ENCODE peak calls at places on chromosomes 12 and 14, in six cellular contexts. X is HepG2, E is GM12891, Z is H1, P is K562, U is GM12878. V is an unnamed sample.

GRCh38 chr12:13254311-13254710 is 57.8 kb downstream of the EMP1 start:
- DNase-seq in X (no peak), E (no peak), Z (no peak), P (no peak), U (no peak), V (no peak)

GRCh38 chr14:44620106-44621019 is 113.3 kb upstream of the FSCB start:
- DNase-seq in X (no peak), E (no peak), Z (no peak), P (no peak), U (no peak), V (no peak)

GRCh38 chr12:67747869-67748760 is 99.6 kb downstream of the DYRK2 start:
- DNase-seq in X (peak; percentile 87), E (no peak), Z (no peak), P (no peak), U (no peak), V (no peak)

GRCh38 chr12:109756457-109756856 is 42.8 kb downstream of the FAM222A start:
- DNase-seq in X (no peak), E (no peak), Z (no peak), P (no peak), U (no peak), V (no peak)

GRCh38 chr12:29081101-29081500 is 68.0 kb upstream of the FAR2 start:
- DNase-seq in X (no peak), E (no peak), Z (no peak), P (no peak), U (no peak), V (no peak)

GRCh38 chr12:116365114-116365513 is 87.6 kb upstream of the MED13L start:
- DNase-seq in X (no peak), E (no peak), Z (no peak), P (no peak), U (no peak), V (no peak)

GRCh38 chr14:90714811-90715210 is 101.4 kb downstream of the TTC7B start:
- DNase-seq in X (no peak), E (no peak), Z (no peak), P (no peak), U (no peak), V (no peak)

GRCh38 chr12:126182619-126183236 is 1117.5 kb downstream of the AACS start:
- DNase-seq in X (no peak), E (no peak), Z (no peak), P (no peak), U (no peak), V (no peak)

GRCh38 chr14:70885343-70886014 is 21.8 kb upstream of the PCNX1 start:
- DNase-seq in X (no peak), E (no peak), Z (no peak), P (no peak), U (no peak), V (no peak)

GRCh38 chr14:71716371-71716770 is 215.9 kb upstream of the RGS6 start:
- DNase-seq in X (no peak), E (no peak), Z (no peak), P (no peak), U (no peak), V (no peak)

GRCh38 chr12:108642269-108642870 is 8.7 kb upstream of the SELPLG start:
- DNase-seq in X (no peak), E (no peak), Z (no peak), P (no peak), U (no peak), V (no peak)

GRCh38 chr14:94884616-94885230 is 114.8 kb upstream of the GSC start:
- DNase-seq in X (no peak), E (no peak), Z (no peak), P (no peak), U (no peak), V (no peak)

GRCh38 chr14:78310263-78310662 is 140.1 kb downstream of the NRXN3 start:
- DNase-seq in X (no peak), E (no peak), Z (no peak), P (no peak), U (no peak), V (no peak)

DNA sequence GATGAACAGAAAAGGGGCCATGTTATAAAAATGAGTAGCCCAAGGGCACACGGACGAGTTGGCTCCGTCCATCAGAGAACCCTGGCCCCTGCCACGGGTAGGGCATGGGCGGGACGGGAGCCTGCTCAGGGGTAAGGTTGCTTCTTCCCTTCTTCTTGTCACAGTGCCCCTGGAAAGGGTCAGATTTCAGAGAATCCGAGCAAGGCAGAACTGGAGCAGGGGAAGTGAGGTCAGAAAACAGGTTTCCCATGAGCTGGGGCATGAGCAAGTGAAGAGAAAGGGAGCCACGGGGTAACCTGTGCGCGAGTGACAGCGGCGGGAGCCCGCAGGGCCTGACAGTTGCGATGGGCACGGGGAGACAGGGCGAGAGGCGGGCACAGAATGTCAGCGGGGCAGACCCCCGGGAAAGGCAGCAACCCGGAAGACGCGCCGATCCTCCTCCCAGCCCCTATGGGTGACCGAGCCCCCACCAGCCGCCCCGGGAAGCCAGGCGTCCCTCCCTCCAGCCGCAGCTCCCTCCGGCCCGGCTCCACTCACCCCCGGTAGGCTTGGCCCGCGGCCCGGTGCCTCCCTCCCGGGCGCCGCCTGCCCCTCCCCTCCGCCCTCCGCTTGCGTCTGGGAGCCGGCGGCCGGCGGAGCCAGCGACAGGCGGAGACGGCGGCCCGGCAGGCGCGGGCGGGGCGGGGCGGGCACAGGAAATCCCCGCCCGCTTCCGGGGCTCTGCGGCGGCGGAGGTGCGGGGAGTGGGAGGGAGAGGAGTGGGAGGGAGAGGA is at the start of gene ZNF641:
- DNase-seq in X (peak; percentile 45), E (peak; percentile 76), Z (peak; percentile 80), P (peak; percentile 87), U (no peak), V (peak; percentile 66)
- TF ChIP-seq POLR2A in X (peak; percentile 55), E (no peak), Z (no peak), P (no peak), U (peak; percentile 81), V (peak; percentile 65)

GRCh38 chr12:96831346-96831745 is 75.7 kb upstream of the NEDD1 start:
- DNase-seq in X (no peak), E (no peak), Z (no peak), P (no peak), U (no peak), V (no peak)
- TF ChIP-seq TAF1 in X (no peak), E (no peak), Z (no peak), P (no peak), U (no peak), V (no peak)

GRCh38 chr12:93813972-93814821 is 137.0 kb downstream of the CRADD start:
- DNase-seq in X (peak; percentile 43), E (no peak), Z (no peak), P (no peak), U (no peak), V (no peak)

GRCh38 chr12:93812616-93813015 is 135.4 kb downstream of the CRADD start:
- DNase-seq in X (no peak), E (no peak), Z (no peak), P (no peak), U (no peak), V (no peak)

GRCh38 chr12:93808169-93808899 is 131.2 kb downstream of the CRADD start:
- DNase-seq in X (no peak), E (no peak), Z (no peak), P (no peak), U (no peak), V (no peak)

GRCh38 chr12:93818488-93819047 is 141.4 kb downstream of the CRADD start:
- DNase-seq in X (no peak), E (no peak), Z (no peak), P (no peak), U (no peak), V (no peak)

GRCh38 chr12:93813181-93813580 is 136.0 kb downstream of the CRADD start:
- DNase-seq in X (no peak), E (no peak), Z (no peak), P (no peak), U (no peak), V (no peak)
- TF ChIP-seq POLR2AphosphoS5 in X (no peak), E (no peak), Z (no peak), P (no peak), U (no peak), V (no peak)

GRCh38 chr12:52217223-52217622 is 15.8 kb upstream of the KRT7 start:
- DNase-seq in X (no peak), E (no peak), Z (no peak), P (no peak), U (no peak), V (no peak)

GRCh38 chr12:52221912-52222457 is 11.1 kb upstream of the KRT7 start:
- DNase-seq in X (no peak), E (no peak), Z (peak; percentile 96), P (peak; percentile 56), U (no peak), V (no peak)

GRCh38 chr12:52223411-52224039 is 9.5 kb upstream of the KRT7 start:
- DNase-seq in X (no peak), E (no peak), Z (no peak), P (no peak), U (no peak), V (no peak)

GRCh38 chr12:52222692-52223091 is 10.4 kb upstream of the KRT7 start:
- DNase-seq in X (no peak), E (no peak), Z (no peak), P (no peak), U (no peak), V (no peak)

GRCh38 chr12:52220456-52220855 is 12.6 kb upstream of the KRT7 start:
- DNase-seq in X (no peak), E (no peak), Z (no peak), P (no peak), U (no peak), V (no peak)
- TF ChIP-seq POLR2A in X (no peak), E (no peak), Z (no peak), P (no peak), U (no peak), V (no peak)

GRCh38 chr12:25585021-25585523 is 32.0 kb upstream of the LMNTD1 start:
- DNase-seq in X (no peak), E (no peak), Z (no peak), P (no peak), U (no peak), V (no peak)
- TF ChIP-seq TAF1 in X (no peak), E (no peak), Z (no peak), P (no peak), U (no peak), V (no peak)

V was measured in GM12892.